ENCODE peak calls at places on chromosomes 3 and 15, in four cellular contexts. J is AG10803, C is brain microvascular endothelial cell, R is lung. M is an unnamed sample.

GRCh38 chr15:40285151-40285898 is 2.5 kb upstream of the ANKRD63 start:
- DNase-seq in J (peak; percentile 55), C (no peak), R (no peak), M (no peak)

GRCh38 chr3:182284793-182285192 is 508.5 kb upstream of the ATP11B start:
- DNase-seq in J (no peak), C (no peak), R (no peak), M (no peak)

GRCh38 chr15:81723758-81724157 is 322.1 kb downstream of the MEX3B start:
- DNase-seq in J (no peak), C (no peak), R (no peak), M (no peak)

GRCh38 chr3:52432631-52433030 is 12.3 kb downstream of the SEMA3G start:
- DNase-seq in J (no peak), C (no peak), R (no peak), M (no peak)

GRCh38 chr3:41662288-41662687 is 299.6 kb downstream of the ULK4 start:
- DNase-seq in J (peak; percentile 31), C (no peak), R (no peak), M (peak; percentile 52)

GRCh38 chr15:67125589-67126502 is 60.4 kb downstream of the SMAD3 start:
- DNase-seq in J (peak; percentile 100), C (peak; percentile 98), R (peak; percentile 64), M (peak; percentile 100)

GRCh38 chr15:41871175-41871905 is 22.5 kb downstream of the SPTBN5 start:
- DNase-seq in J (no peak), C (no peak), R (no peak), M (no peak)

GRCh38 chr3:42473083-42473932 is 29.1 kb upstream of the VIPR1 start:
- DNase-seq in J (peak; percentile 49), C (peak; percentile 73), R (peak; percentile 75), M (peak; percentile 22)

GRCh38 chr15:86653344-86654192 is 573.9 kb downstream of the AGBL1 start:
- DNase-seq in J (no peak), C (no peak), R (no peak), M (no peak)

GRCh38 chr15:34754674-34755418 is at the start of gene GJD2:
- DNase-seq in J (no peak), C (no peak), R (no peak), M (no peak)

GRCh38 chr3:1971780-1972179 is 126.9 kb upstream of the CNTN4 start:
- DNase-seq in J (no peak), C (peak; percentile 3), R (no peak), M (peak; percentile 41)

GRCh38 chr15:67240235-67241131 is 14.0 kb downstream of the AAGAB start:
- DNase-seq in J (no peak), C (no peak), R (no peak), M (no peak)

GRCh38 chr3:11423868-11424267 is 151.7 kb downstream of the ATG7 start:
- DNase-seq in J (no peak), C (no peak), R (no peak), M (no peak)

GRCh38 chr15:40511472-40512133 is 40.8 kb downstream of the CHST14 start:
- DNase-seq in J (peak; percentile 35), C (no peak), R (peak; percentile 78), M (peak; percentile 35)

GRCh38 chr3:129025691-129026435 is 24.8 kb downstream of the EFCC1 start:
- DNase-seq in J (peak; percentile 28), C (no peak), R (no peak), M (no peak)

GRCh38 chr15:98799461-98799971 is 151.2 kb downstream of the IGF1R start:
- DNase-seq in J (peak; percentile 43), C (no peak), R (no peak), M (no peak)

GRCh38 chr3:168248383-168249047 is 152.8 kb upstream of the GOLIM4 start:
- DNase-seq in J (peak; percentile 31), C (peak; percentile 16), R (no peak), M (peak; percentile 35)

GRCh38 chr3:42703695-42704025 is 1.1 kb upstream of the HHATL start:
- DNase-seq in J (no peak), C (no peak), R (no peak), M (no peak)

GRCh38 chr3:146594843-146595482 is 10.2 kb downstream of the PLSCR5 start:
- DNase-seq in J (peak; percentile 16), C (no peak), R (no peak), M (peak; percentile 37)

GRCh38 chr15:99565031-99565280 is 828 bp upstream of the MEF2A start:
- DNase-seq in J (no peak), C (no peak), R (no peak), M (no peak)

GRCh38 chr3:20837676-20838302 is 651.8 kb upstream of the SGO1 start:
- DNase-seq in J (no peak), C (no peak), R (no peak), M (no peak)

GRCh38 chr15:29686445-29687203 is 135.6 kb downstream of the TJP1 start:
- DNase-seq in J (no peak), C (no peak), R (no peak), M (no peak)

GRCh38 chr3:35665390-35666055 is 26.2 kb downstream of the ARPP21 start:
- DNase-seq in J (no peak), C (peak; percentile 7), R (no peak), M (no peak)

GRCh38 chr15:41930221-41930866 is 36.5 kb upstream of the SPTBN5 start:
- DNase-seq in J (peak; percentile 98), C (peak; percentile 89), R (peak; percentile 52), M (peak; percentile 96)

GRCh38 chr15:63019539-63020109 is 22.9 kb upstream of the TPM1 start:
- DNase-seq in J (peak; percentile 78), C (peak; percentile 93), R (no peak), M (peak; percentile 91)

GRCh38 chr3:170044795-170045244 is 7.0 kb downstream of the GPR160 start:
- DNase-seq in J (no peak), C (no peak), R (no peak), M (no peak)
- H3K4me3 ChIP-seq in J (no peak overlapping the region), C (no peak overlapping the region), R (no peak overlapping the region), M (no peak overlapping the region)

GRCh38 chr3:115293321-115293720 is 146.2 kb upstream of the ZBTB20 start:
- DNase-seq in J (peak; percentile 51), C (no peak), R (no peak), M (no peak)
- TF ChIP-seq CTCF in J (no peak), C (no peak), R (no peak), M (no peak)

GRCh38 chr3:50274371-50275104 is 4.3 kb upstream of the LSMEM2 start:
- DNase-seq in J (peak; percentile 47), C (no peak), R (peak; percentile 69), M (peak; percentile 52)

GRCh38 chr3:50271314-50272072 is 2.5 kb downstream of the SEMA3B start:
- DNase-seq in J (no peak), C (no peak), R (no peak), M (no peak)

GRCh38 chr3:50275160-50275995 is 3.5 kb upstream of the LSMEM2 start:
- DNase-seq in J (no peak), C (no peak), R (no peak), M (no peak)

GRCh38 chr3:50272911-50273688 is 4.2 kb downstream of the SEMA3B start:
- DNase-seq in J (peak; percentile 48), C (peak; percentile 44), R (peak; percentile 89), M (peak; percentile 60)

GRCh38 chr3:50273689-50274065 is 4.7 kb downstream of the SEMA3B start:
- DNase-seq in J (no peak), C (no peak), R (no peak), M (no peak)
- H3K4me3 ChIP-seq in J (no peak overlapping the region), C (no peak overlapping the region), R (no peak overlapping the region), M (no peak overlapping the region)

GRCh38 chr3:113275876-113276580 is 64.7 kb downstream of the BOC start:
- DNase-seq in J (peak; percentile 83), C (peak; percentile 53), R (no peak), M (peak; percentile 78)
- TF ChIP-seq CTCF in J (peak; percentile 23), C (peak; percentile 54), R (no peak), M (peak; percentile 17)

GRCh38 chr15:74422370-74422722 is 11.4 kb downstream of the SEMA7A start:
- DNase-seq in J (no peak), C (no peak), R (no peak), M (no peak)

GRCh38 chr15:74421302-74422245 is 12.2 kb downstream of the SEMA7A start:
- DNase-seq in J (no peak), C (no peak), R (no peak), M (no peak)

GRCh38 chr15:74423443-74424257 is 10.1 kb downstream of the SEMA7A start:
- DNase-seq in J (no peak), C (no peak), R (no peak), M (no peak)

GRCh38 chr15:74424901-74425528 is 8.7 kb downstream of the SEMA7A start:
- DNase-seq in J (no peak), C (no peak), R (no peak), M (no peak)

DNA sequence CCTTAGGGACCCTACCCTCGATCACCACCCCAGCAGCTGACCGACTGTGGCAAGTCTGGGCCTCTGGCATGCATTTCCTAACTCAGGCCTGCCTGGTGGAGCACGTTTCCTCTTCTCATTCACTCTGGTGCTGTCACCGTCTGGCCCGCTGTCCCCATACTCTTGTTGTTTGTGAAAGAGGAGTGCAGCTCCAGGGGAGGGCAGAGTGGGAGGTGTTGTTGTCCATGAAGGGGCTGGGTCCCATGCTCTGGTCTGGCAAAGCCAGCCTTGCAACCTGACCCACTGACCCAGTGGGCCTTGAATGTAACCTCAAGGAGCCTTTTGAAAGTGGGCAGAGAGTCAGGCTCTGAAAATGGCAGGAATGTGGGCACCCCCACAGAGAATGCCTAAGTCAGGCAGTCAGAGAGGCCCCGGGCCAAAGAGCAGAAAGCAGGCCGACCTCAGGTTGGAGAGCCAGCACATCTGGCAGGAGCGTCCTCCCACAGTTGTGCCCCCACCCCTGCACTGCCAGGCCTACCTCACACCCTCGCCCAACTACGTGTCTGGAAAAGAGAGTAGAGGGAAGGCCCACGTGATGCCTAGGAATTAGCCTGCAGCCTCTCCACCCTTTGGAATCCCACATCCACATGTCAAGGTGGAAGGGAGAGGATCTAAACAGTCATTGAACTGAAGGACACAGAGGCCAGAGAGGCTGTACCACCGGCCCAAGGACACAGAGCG is 10.9 kb downstream of the SEMA7A start:
- DNase-seq in J (peak; percentile 95), C (peak; percentile 22), R (peak; percentile 36), M (peak; percentile 77)
- H3K4me3 ChIP-seq in J (no peak overlapping the region), C (peak overlapping the region; percentile 3), R (no peak overlapping the region), M (no peak overlapping the region)

DNA sequence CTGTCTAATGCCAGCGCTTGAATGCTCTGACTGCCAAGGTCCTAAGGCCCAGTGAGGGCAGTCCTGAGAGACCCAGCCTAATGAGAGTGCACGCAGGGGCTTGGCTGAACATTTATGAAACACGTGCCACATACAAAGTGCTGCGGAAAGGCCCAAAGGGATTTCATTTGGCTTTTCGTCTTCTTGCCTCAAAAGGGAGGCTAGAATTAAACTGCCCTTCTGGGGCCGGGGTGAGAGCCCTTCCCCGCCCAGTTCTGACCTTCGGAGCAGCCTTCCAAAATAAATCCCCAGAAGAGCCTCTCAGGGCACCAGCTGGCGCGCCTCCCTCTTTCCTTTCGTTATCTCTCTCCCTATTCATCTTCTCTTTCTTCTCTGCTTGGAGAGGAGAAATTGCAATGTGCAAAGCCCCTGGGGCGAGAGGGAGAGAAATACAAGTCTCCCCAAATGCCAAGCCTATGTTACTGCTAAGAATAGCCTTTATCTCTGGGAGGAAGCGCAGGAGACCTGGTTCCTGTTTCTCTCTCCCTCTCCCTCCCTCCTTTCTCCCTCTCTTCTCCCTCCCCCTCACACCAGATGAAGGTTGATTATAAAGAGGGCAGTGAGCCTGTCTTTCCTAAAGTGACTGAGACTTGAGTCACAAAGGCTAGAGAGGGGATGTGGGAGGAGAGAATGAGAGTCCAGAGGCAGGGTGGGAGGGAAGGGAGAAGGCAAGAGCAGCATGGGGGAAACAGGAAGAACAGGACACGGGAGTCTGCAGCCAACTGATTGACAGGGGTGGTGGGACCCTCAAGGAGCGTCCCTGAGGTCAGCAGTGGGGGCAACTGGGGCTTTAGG is 36.7 kb upstream of the NDUFB4 start:
- DNase-seq in J (peak; percentile 59), C (peak; percentile 68), R (no peak), M (peak; percentile 88)
- TF ChIP-seq CTCF in J (no peak), C (no peak), R (no peak), M (no peak)

GRCh38 chr3:55616803-55617202 is 129.7 kb upstream of the WNT5A start:
- DNase-seq in J (no peak), C (no peak), R (no peak), M (no peak)
- H3K4me3 ChIP-seq in J (no peak overlapping the region), C (no peak overlapping the region), R (no peak overlapping the region), M (no peak overlapping the region)

M was measured in fibroblast of mammary gland.